ENCODE peak calls at places on chromosomes 12 and 14, in ten cellular contexts. B is body of pancreas; C is RWPE1; W is activated CD4-positive, CD25-positive, alpha-beta regulatory T cell; D is stimulated activated CD4-positive, alpha-beta T cell treated with anti-CD3 and anti-CD28 coated beads, TNF-alpha, amount 100 ng/mL, for 24 hours; S is MV-4-11; G is mammary epithelial cell; I is M059J; J is mesothelial cell of epicardium; F is HTR-8/SVneo. Z is an unnamed sample.

GRCh38 chr14:100030441-100031153 is 34.6 kb upstream of the EVL start:
- DNase-seq in B (no peak), C (peak; percentile 64), W (no peak), D (no peak), S (no peak), G (peak; percentile 69), I (peak; percentile 88), J (no peak), F (no peak), Z (no peak)

GRCh38 chr12:28237423-28237822 is 47.2 kb downstream of the CCDC91 start:
- DNase-seq in B (no peak), C (no peak), W (no peak), D (no peak), S (no peak), G (no peak), I (peak; percentile 7), J (no peak), F (no peak), Z (no peak)

GRCh38 chr12:15599266-15600037 is 189.7 kb downstream of the EPS8 start:
- DNase-seq in B (peak; percentile 25), C (peak; percentile 15), W (no peak), D (no peak), S (no peak), G (peak; percentile 25), I (peak; percentile 85), J (no peak), F (no peak), Z (no peak)

GRCh38 chr14:100438678-100439592 is 115.8 kb downstream of the SLC25A47 start:
- DNase-seq in B (peak; percentile 78), C (peak; percentile 98), W (no peak), D (peak; percentile 53), S (no peak), G (peak; percentile 95), I (peak; percentile 95), J (no peak), F (peak; percentile 86), Z (peak; percentile 10)

GRCh38 chr12:14691560-14691959 is 4.8 kb downstream of the GUCY2C start:
- DNase-seq in B (peak; percentile 56), C (no peak), W (no peak), D (no peak), S (peak; percentile 90), G (no peak), I (no peak), J (no peak), F (no peak), Z (no peak)

GRCh38 chr12:1691123-1692007 is 495 bp downstream of the ADIPOR2 start:
- DNase-seq in B (peak; percentile 42), C (peak; percentile 33), W (no peak), D (peak; percentile 12), S (no peak), G (peak; percentile 43), I (peak; percentile 43), J (no peak), F (peak; percentile 51), Z (no peak)

GRCh38 chr12:47022296-47022695 is 57.1 kb upstream of the PCED1B start:
- DNase-seq in B (no peak), C (peak; percentile 50), W (no peak), D (no peak), S (no peak), G (peak; percentile 63), I (peak; percentile 88), J (no peak), F (peak; percentile 39), Z (no peak)

GRCh38 chr12:46430340-46430948 is 57.9 kb upstream of the SLC38A2 start:
- DNase-seq in B (no peak), C (peak; percentile 89), W (no peak), D (no peak), S (peak; percentile 56), G (peak; percentile 92), I (peak; percentile 89), J (no peak), F (peak; percentile 72), Z (no peak)

GRCh38 chr12:48767047-48767446 is 21.8 kb downstream of the ADCY6 start:
- DNase-seq in B (no peak), C (no peak), W (no peak), D (no peak), S (no peak), G (no peak), I (no peak), J (no peak), F (no peak), Z (no peak)

GRCh38 chr12:112557954-112558630 is 139.3 kb downstream of the PTPN11 start:
- DNase-seq in B (no peak), C (no peak), W (no peak), D (no peak), S (no peak), G (no peak), I (no peak), J (no peak), F (no peak), Z (no peak)

GRCh38 chr12:7344831-7345230 is 41.0 kb downstream of the ACSM4 start:
- DNase-seq in B (no peak), C (no peak), W (no peak), D (no peak), S (no peak), G (no peak), I (no peak), J (no peak), F (no peak), Z (no peak)

GRCh38 chr14:68408680-68409079 is 384.2 kb downstream of the ZFP36L1 start:
- DNase-seq in B (no peak), C (no peak), W (no peak), D (no peak), S (peak; percentile 78), G (no peak), I (peak; percentile 41), J (no peak), F (no peak), Z (no peak)

Z was measured in activated T-helper 9 cell treated with anti-CD3 and anti-CD28 coated beads, Interleukin-2, amount 50 U/mL, for 16 hours.